ENCODE peak calls at places on chromosome 14, in nine cellular contexts. One of them, this sample, is unnamed.

GRCh38 chr14:76880432-76880831 is 54.2 kb downstream of the LRRC74A start:
- DNase-seq in effector memory CD4-positive, alpha-beta T cell: no peak
- DNase-seq in RWPE1: no peak
- DNase-seq in NCI-H2081: no peak
- DNase-seq in cardiac muscle cell: no peak
- DNase-seq in endothelial cell: no peak
- DNase-seq in GDM1: no peak
- DNase-seq in NT2/D1: no peak
- DNase-seq in GM06990: no peak
- DNase-seq in this sample: no peak

GRCh38 chr14:89279649-89280232 is 137.3 kb downstream of the FOXN3 start:
- DNase-seq in effector memory CD4-positive, alpha-beta T cell: no peak
- DNase-seq in NCI-H2081: no peak
- DNase-seq in GM06990: no peak
- DNase-seq in NT2/D1: no peak
- DNase-seq in RWPE1: no peak
- DNase-seq in endothelial cell: no peak
- DNase-seq in GDM1: no peak
- DNase-seq in cardiac muscle cell: no peak
- DNase-seq in this sample: no peak

GRCh38 chr14:83441801-83442200 is 1908.1 kb upstream of the SEL1L start:
- DNase-seq in effector memory CD4-positive, alpha-beta T cell: no peak
- DNase-seq in RWPE1: no peak
- DNase-seq in GDM1: no peak
- DNase-seq in cardiac muscle cell: no peak
- DNase-seq in NT2/D1: no peak
- DNase-seq in endothelial cell: no peak
- DNase-seq in NCI-H2081: no peak
- DNase-seq in GM06990: no peak
- DNase-seq in this sample: no peak

GRCh38 chr14:95480109-95480886 is 36.2 kb downstream of the SYNE3 start:
- DNase-seq in RWPE1: no peak
- DNase-seq in cardiac muscle cell: peak
- DNase-seq in NT2/D1: no peak
- DNase-seq in GM06990: peak
- DNase-seq in endothelial cell: no peak
- DNase-seq in NCI-H2081: no peak
- DNase-seq in GDM1: no peak
- DNase-seq in effector memory CD4-positive, alpha-beta T cell: peak
- DNase-seq in this sample: no peak

GRCh38 chr14:95156153-95156764 is 1.1 kb downstream of the DICER1 start:
- DNase-seq in GM06990: no peak
- DNase-seq in NCI-H2081: no peak
- DNase-seq in endothelial cell: no peak
- DNase-seq in NT2/D1: no peak
- DNase-seq in RWPE1: no peak
- DNase-seq in cardiac muscle cell: peak
- DNase-seq in GDM1: no peak
- DNase-seq in effector memory CD4-positive, alpha-beta T cell: no peak
- DNase-seq in this sample: peak

GRCh38 chr14:50798048-50798421 is 32.9 kb downstream of the NIN start:
- DNase-seq in GM06990: peak
- DNase-seq in GDM1: no peak
- DNase-seq in cardiac muscle cell: no peak
- DNase-seq in NCI-H2081: no peak
- DNase-seq in RWPE1: no peak
- DNase-seq in NT2/D1: no peak
- DNase-seq in effector memory CD4-positive, alpha-beta T cell: no peak
- DNase-seq in endothelial cell: no peak
- DNase-seq in this sample: peak

GRCh38 chr14:22526744-22527143 is 62.3 kb downstream of the DAD1 start:
- DNase-seq in endothelial cell: no peak
- DNase-seq in NT2/D1: no peak
- DNase-seq in cardiac muscle cell: no peak
- DNase-seq in GDM1: no peak
- DNase-seq in NCI-H2081: no peak
- DNase-seq in effector memory CD4-positive, alpha-beta T cell: no peak
- DNase-seq in RWPE1: no peak
- DNase-seq in GM06990: no peak
- DNase-seq in this sample: no peak

GRCh38 chr14:93533437-93533836 is 102.7 kb downstream of the UNC79 start:
- DNase-seq in NCI-H2081: no peak
- DNase-seq in cardiac muscle cell: no peak
- DNase-seq in endothelial cell: no peak
- DNase-seq in effector memory CD4-positive, alpha-beta T cell: no peak
- DNase-seq in GDM1: no peak
- DNase-seq in NT2/D1: no peak
- DNase-seq in RWPE1: peak
- DNase-seq in GM06990: no peak
- DNase-seq in this sample: no peak

GRCh38 chr14:47959753-47960152 is 284.3 kb upstream of the MDGA2 start:
- DNase-seq in NT2/D1: no peak
- DNase-seq in RWPE1: peak
- DNase-seq in effector memory CD4-positive, alpha-beta T cell: no peak
- DNase-seq in GDM1: no peak
- DNase-seq in NCI-H2081: no peak
- DNase-seq in endothelial cell: no peak
- DNase-seq in GM06990: no peak
- DNase-seq in cardiac muscle cell: no peak
- DNase-seq in this sample: no peak

GRCh38 chr14:69580009-69580577 is 5.4 kb upstream of the CCDC177 start:
- DNase-seq in GM06990: no peak
- DNase-seq in endothelial cell: peak
- DNase-seq in cardiac muscle cell: peak
- DNase-seq in NCI-H2081: peak
- DNase-seq in NT2/D1: peak
- DNase-seq in effector memory CD4-positive, alpha-beta T cell: no peak
- DNase-seq in RWPE1: peak
- DNase-seq in GDM1: no peak
- DNase-seq in this sample: no peak

GRCh38 chr14:67806228-67806627 is 10.2 kb downstream of the ZFYVE26 start:
- DNase-seq in GDM1: no peak
- DNase-seq in endothelial cell: no peak
- DNase-seq in RWPE1: no peak
- DNase-seq in NT2/D1: no peak
- DNase-seq in effector memory CD4-positive, alpha-beta T cell: no peak
- DNase-seq in GM06990: no peak
- DNase-seq in NCI-H2081: no peak
- DNase-seq in cardiac muscle cell: no peak
- DNase-seq in this sample: no peak

GRCh38 chr14:74596747-74597456 is 15.1 kb downstream of the LTBP2 start:
- DNase-seq in NT2/D1: no peak
- DNase-seq in endothelial cell: no peak
- DNase-seq in NCI-H2081: no peak
- DNase-seq in effector memory CD4-positive, alpha-beta T cell: no peak
- DNase-seq in RWPE1: no peak
- DNase-seq in GM06990: no peak
- DNase-seq in GDM1: no peak
- DNase-seq in cardiac muscle cell: peak
- DNase-seq in this sample: no peak

GRCh38 chr14:22981090-22982012 is 1.0 kb downstream of the AJUBA start:
- DNase-seq in effector memory CD4-positive, alpha-beta T cell: no peak
- DNase-seq in cardiac muscle cell: peak
- DNase-seq in NT2/D1: no peak
- DNase-seq in GM06990: no peak
- DNase-seq in GDM1: no peak
- DNase-seq in RWPE1: peak
- DNase-seq in NCI-H2081: no peak
- DNase-seq in endothelial cell: peak
- DNase-seq in this sample: peak

GRCh38 chr14:55580401-55581010 is 499 bp downstream of the KTN1 start:
- DNase-seq in RWPE1: no peak
- DNase-seq in effector memory CD4-positive, alpha-beta T cell: peak
- DNase-seq in GM06990: peak
- DNase-seq in NCI-H2081: no peak
- DNase-seq in cardiac muscle cell: peak
- DNase-seq in endothelial cell: peak
- DNase-seq in GDM1: peak
- DNase-seq in NT2/D1: no peak
- DNase-seq in this sample: peak

GRCh38 chr14:93234798-93235197 is 27.7 kb downstream of the UBR7 start:
- DNase-seq in NT2/D1: no peak
- DNase-seq in endothelial cell: no peak
- DNase-seq in cardiac muscle cell: peak
- DNase-seq in GM06990: no peak
- DNase-seq in GDM1: no peak
- DNase-seq in NCI-H2081: no peak
- DNase-seq in RWPE1: peak
- DNase-seq in effector memory CD4-positive, alpha-beta T cell: no peak
- DNase-seq in this sample: peak

GRCh38 chr14:24055971-24056799 is 4.4 kb downstream of the CARMIL3 start:
- DNase-seq in NT2/D1: no peak
- DNase-seq in effector memory CD4-positive, alpha-beta T cell: no peak
- DNase-seq in GM06990: no peak
- DNase-seq in NCI-H2081: no peak
- DNase-seq in endothelial cell: no peak
- DNase-seq in GDM1: no peak
- DNase-seq in RWPE1: no peak
- DNase-seq in cardiac muscle cell: no peak
- DNase-seq in this sample: no peak

GRCh38 chr14:92475451-92476187 is 38.0 kb upstream of the RIN3 start:
- DNase-seq in endothelial cell: no peak
- DNase-seq in NCI-H2081: no peak
- DNase-seq in effector memory CD4-positive, alpha-beta T cell: no peak
- DNase-seq in cardiac muscle cell: peak
- DNase-seq in RWPE1: no peak
- DNase-seq in GM06990: no peak
- DNase-seq in NT2/D1: no peak
- DNase-seq in GDM1: no peak
- DNase-seq in this sample: no peak

GRCh38 chr14:52906141-52906601 is 44.7 kb downstream of the FERMT2 start:
- DNase-seq in GM06990: no peak
- DNase-seq in endothelial cell: no peak
- DNase-seq in NT2/D1: no peak
- DNase-seq in GDM1: no peak
- DNase-seq in RWPE1: peak
- DNase-seq in cardiac muscle cell: peak
- DNase-seq in effector memory CD4-positive, alpha-beta T cell: no peak
- DNase-seq in NCI-H2081: no peak
- DNase-seq in this sample: no peak

GRCh38 chr14:84323963-84324362 is 1206.0 kb upstream of the FLRT2 start:
- DNase-seq in GM06990: no peak
- DNase-seq in RWPE1: no peak
- DNase-seq in cardiac muscle cell: peak
- DNase-seq in GDM1: no peak
- DNase-seq in effector memory CD4-positive, alpha-beta T cell: no peak
- DNase-seq in endothelial cell: no peak
- DNase-seq in NT2/D1: no peak
- DNase-seq in NCI-H2081: no peak
- DNase-seq in this sample: no peak

GRCh38 chr14:59262717-59263469 is 74.4 kb downstream of the DAAM1 start:
- DNase-seq in GM06990: no peak
- DNase-seq in RWPE1: no peak
- DNase-seq in NT2/D1: no peak
- DNase-seq in GDM1: no peak
- DNase-seq in endothelial cell: peak
- DNase-seq in NCI-H2081: no peak
- DNase-seq in cardiac muscle cell: no peak
- DNase-seq in effector memory CD4-positive, alpha-beta T cell: no peak
- DNase-seq in this sample: no peak